ENCODE peak calls at places on chromosomes 12 and 14, in eight cellular contexts. S, E, B, I, Y, X, C and G are unnamed samples.

GRCh38 chr14:75259510-75259855 is 19.1 kb upstream of the FOS start:
- DNase-seq in C (peak), X (no peak), E (no peak), I (peak), Y (peak), B (peak), S (no peak), G (no peak)

GRCh38 chr14:104446611-104447010 is 133.0 kb upstream of the C14orf180 start:
- DNase-seq in I (no peak), B (no peak), E (no peak), S (no peak), C (no peak), Y (no peak), X (no peak), G (no peak)

GRCh38 chr12:88896958-88897357 is 316.7 kb upstream of the KITLG start:
- DNase-seq in B (peak), E (no peak), X (no peak), C (no peak), Y (peak), S (no peak), I (peak), G (no peak)

GRCh38 chr14:71523630-71524320 is 408.5 kb upstream of the RGS6 start:
- DNase-seq in Y (no peak), C (no peak), S (no peak), B (no peak), I (peak), E (no peak), X (no peak), G (no peak)

GRCh38 chr12:47894652-47895051 is 10.1 kb downstream of the VDR start:
- DNase-seq in E (no peak), X (no peak), S (no peak), C (no peak), Y (no peak), B (no peak), I (no peak), G (no peak)

GRCh38 chr12:107320929-107321618 is 227.7 kb upstream of the CRY1 start:
- DNase-seq in S (no peak), I (peak), X (no peak), Y (peak), C (peak), E (peak), B (no peak), G (peak)

GRCh38 chr12:66279127-66279712 is 23.1 kb upstream of the HELB start:
- DNase-seq in X (no peak), E (peak), B (peak), S (no peak), C (no peak), I (peak), Y (peak), G (peak)

GRCh38 chr12:102876883-102877282 is 40.2 kb downstream of the PAH start:
- DNase-seq in Y (no peak), S (no peak), E (no peak), B (no peak), I (peak), C (no peak), X (no peak), G (no peak)

GRCh38 chr12:63948211-63948610 is 103.7 kb downstream of the SRGAP1 start:
- DNase-seq in B (no peak), S (no peak), Y (no peak), I (no peak), E (no peak), C (no peak), X (no peak), G (no peak)

GRCh38 chr12:93763746-93764147 is 86.6 kb downstream of the CRADD start:
- DNase-seq in Y (peak), X (no peak), C (no peak), E (no peak), I (no peak), S (no peak), B (no peak), G (no peak)

GRCh38 chr12:26383041-26383440 is 187.7 kb downstream of the SSPN start:
- DNase-seq in E (no peak), C (no peak), Y (no peak), B (no peak), I (no peak), X (no peak), S (no peak), G (no peak)

GRCh38 chr12:68953536-68953935 is 20.6 kb upstream of the CPM start:
- DNase-seq in C (no peak), E (no peak), X (no peak), S (no peak), B (no peak), I (no peak), Y (no peak), G (no peak)

GRCh38 chr14:95516554-95517209 is at the start of gene SYNE3:
- DNase-seq in X (no peak), I (peak), B (no peak), E (peak), S (peak), C (no peak), Y (no peak), G (peak)

GRCh38 chr14:90093942-90094595 is 32.3 kb downstream of the KCNK13 start:
- DNase-seq in E (no peak), I (peak), X (no peak), C (peak), S (no peak), B (peak), Y (peak), G (no peak)

GRCh38 chr14:74975059-74975810 is 19.8 kb upstream of the PGF start:
- DNase-seq in Y (no peak), C (no peak), X (peak), E (no peak), S (no peak), B (no peak), I (no peak), G (no peak)

GRCh38 chr12:96083020-96083489 is 47.7 kb upstream of the LTA4H start:
- DNase-seq in Y (peak), X (no peak), S (no peak), I (peak), B (no peak), C (peak), E (no peak), G (no peak)

GRCh38 chr12:107807471-107808150 is 33.1 kb downstream of the ASCL4 start:
- DNase-seq in Y (no peak), E (no peak), S (no peak), C (no peak), I (no peak), B (no peak), X (no peak), G (no peak)

GRCh38 chr12:67355428-67356385 is 86.5 kb downstream of the CAND1 start:
- DNase-seq in B (peak), X (peak), S (no peak), Y (peak), I (peak), E (no peak), C (peak), G (no peak)

GRCh38 chr12:84128117-84128991 is 784.2 kb downstream of the SLC6A15 start:
- DNase-seq in B (no peak), X (no peak), I (no peak), S (no peak), Y (no peak), C (no peak), E (no peak), G (no peak)

GRCh38 chr14:78075033-78075432 is 95.1 kb upstream of the NRXN3 start:
- DNase-seq in X (no peak), Y (no peak), S (no peak), B (no peak), I (no peak), C (no peak), E (no peak), G (no peak)

GRCh38 chr12:100331871-100332270 is 25.0 kb upstream of the SLC17A8 start:
- DNase-seq in I (no peak), X (no peak), E (no peak), C (no peak), S (no peak), Y (no peak), B (no peak), G (no peak)

GRCh38 chr12:57280234-57281062 is 29.5 kb upstream of the STAC3 start:
- DNase-seq in B (peak), X (peak), Y (peak), C (peak), E (peak), I (peak), S (peak), G (peak)

GRCh38 chr14:105330491-105330895 is 15.9 kb downstream of the PACS2 start:
- DNase-seq in X (peak), S (no peak), B (peak), E (no peak), C (no peak), Y (peak), I (peak), G (no peak)

GRCh38 chr12:70608184-70608583 is 29.0 kb downstream of the PTPRB start:
- DNase-seq in Y (peak), B (no peak), X (no peak), C (no peak), E (no peak), I (no peak), S (no peak), G (no peak)

GRCh38 chr14:75292886-75293285 is 14.3 kb downstream of the FOS start:
- DNase-seq in S (no peak), Y (no peak), B (no peak), I (no peak), X (no peak), E (no peak), C (no peak), G (no peak)

GRCh38 chr14:92408186-92408585 is 85.2 kb downstream of the SLC24A4 start:
- DNase-seq in S (no peak), B (no peak), C (peak), E (no peak), I (peak), X (no peak), Y (peak), G (no peak)

GRCh38 chr14:101858791-101859537 is 97.5 kb downstream of the PPP2R5C start:
- DNase-seq in Y (no peak), X (no peak), I (no peak), B (no peak), S (no peak), E (peak), C (no peak), G (no peak)

GRCh38 chr14:80924365-80925103 is 17.0 kb downstream of the CEP128 start:
- DNase-seq in X (no peak), I (no peak), C (peak), S (no peak), Y (no peak), B (no peak), E (no peak), G (no peak)

GRCh38 chr14:91254456-91254855 is 10.0 kb upstream of the GPR68 start:
- DNase-seq in I (no peak), C (no peak), B (no peak), E (no peak), X (no peak), Y (no peak), S (no peak), G (no peak)